ENCODE peak calls at places on chromosomes 1 and 21, in four cellular contexts. A, C, X and H are unnamed samples.

GRCh38 chr1:9289724-9290493 is 2.8 kb upstream of the SPSB1 start:
- DNase-seq in A (peak; percentile 70), C (peak; percentile 91), X (no peak), H (peak; percentile 79)

GRCh38 chr1:58902830-58903229 is 119.0 kb upstream of the JUN start:
- DNase-seq in A (no peak), C (no peak), X (no peak), H (no peak)

GRCh38 chr1:152179566-152179965 is 20.5 kb upstream of the RPTN start:
- DNase-seq in A (no peak), C (no peak), X (no peak), H (no peak)

GRCh38 chr1:211925016-211925415 is 94.5 kb upstream of the LPGAT1 start:
- DNase-seq in A (no peak), C (no peak), X (no peak), H (no peak)

GRCh38 chr1:147611587-147611986 is 58.7 kb downstream of the ACP6 start:
- DNase-seq in A (no peak), C (no peak), X (no peak), H (no peak)

GRCh38 chr1:218816999-218817398 is 356.7 kb upstream of the LYPLAL1 start:
- DNase-seq in A (no peak), C (no peak), X (no peak), H (no peak)

GRCh38 chr1:98130406-98130805 is 209.6 kb upstream of the DPYD start:
- DNase-seq in A (no peak), C (no peak), X (no peak), H (no peak)

GRCh38 chr21:35963920-35964451 is 96.3 kb downstream of the SETD4 start:
- DNase-seq in A (no peak), C (no peak), X (no peak), H (no peak)

GRCh38 chr1:41416552-41417334 is 55.5 kb downstream of the FOXO6 start:
- DNase-seq in A (no peak), C (no peak), X (peak; percentile 43), H (peak; percentile 65)

GRCh38 chr1:97331165-97331564 is 589.7 kb downstream of the DPYD start:
- DNase-seq in A (no peak), C (no peak), X (no peak), H (no peak)

GRCh38 chr1:28926629-28927441 is 12.5 kb downstream of the EPB41 start:
- DNase-seq in A (no peak), C (no peak), X (no peak), H (no peak)

GRCh38 chr1:8047686-8048522 is 21.8 kb upstream of the ERRFI1 start:
- DNase-seq in A (no peak), C (no peak), X (no peak), H (no peak)

GRCh38 chr21:44018813-44019567 is 6.9 kb downstream of the TRAPPC10 start:
- DNase-seq in A (no peak), C (peak; percentile 20), X (no peak), H (no peak)

GRCh38 chr1:207454046-207454964 is at the start of gene CR2:
- DNase-seq in A (no peak), C (no peak), X (peak; percentile 59), H (peak; percentile 19)

GRCh38 chr1:187509091-187509490 is 680.3 kb downstream of the PLA2G4A start:
- DNase-seq in A (no peak), C (no peak), X (no peak), H (no peak)

GRCh38 chr1:32393832-32394140 is 455 bp downstream of the BSDC1 start:
- DNase-seq in A (no peak), C (no peak), X (no peak), H (no peak)

GRCh38 chr1:109902204-109902985 is 8.3 kb upstream of the CSF1 start:
- DNase-seq in A (no peak), C (no peak), X (no peak), H (no peak)

GRCh38 chr1:218705911-218706893 is 361.1 kb downstream of the TGFB2 start:
- DNase-seq in A (no peak), C (no peak), X (no peak), H (no peak)

GRCh38 chr1:67583462-67583950 is 101.5 kb upstream of the GADD45A start:
- DNase-seq in A (no peak), C (no peak), X (no peak), H (no peak)

GRCh38 chr1:29505537-29506220 is 269.4 kb downstream of the PTPRU start:
- DNase-seq in A (no peak), C (peak; percentile 27), X (no peak), H (no peak)

GRCh38 chr21:45556645-45557601 is 14.7 kb upstream of the SLC19A1 start:
- DNase-seq in A (no peak), C (peak; percentile 61), X (no peak), H (peak; percentile 61)

GRCh38 chr1:162159515-162159914 is 90.0 kb downstream of the NOS1AP start:
- DNase-seq in A (no peak), C (no peak), X (no peak), H (no peak)

GRCh38 chr1:205598841-205599666 is 32.8 kb downstream of the ELK4 start:
- DNase-seq in A (peak; percentile 47), C (peak; percentile 42), X (no peak), H (peak; percentile 51)

GRCh38 chr1:66371233-66372005 is 162.5 kb upstream of the SGIP1 start:
- DNase-seq in A (no peak), C (no peak), X (no peak), H (no peak)

GRCh38 chr1:39105841-39106765 is 80.0 kb downstream of the NDUFS5 start:
- DNase-seq in A (no peak), C (peak; percentile 71), X (peak; percentile 76), H (peak; percentile 56)

GRCh38 chr1:27603962-27604578 is at the start of gene AHDC1:
- DNase-seq in A (peak; percentile 73), C (peak; percentile 96), X (peak; percentile 90), H (peak; percentile 94)

GRCh38 chr1:103180660-103181059 is 72.3 kb upstream of the COL11A1 start:
- DNase-seq in A (no peak), C (no peak), X (no peak), H (no peak)

GRCh38 chr1:40438391-40439015 is 11.8 kb upstream of the ZFP69B start:
- DNase-seq in A (no peak), C (no peak), X (no peak), H (no peak)

GRCh38 chr1:233885196-233886028 is 19.1 kb upstream of the SLC35F3 start:
- DNase-seq in A (no peak), C (no peak), X (no peak), H (no peak)

GRCh38 chr1:31627301-31627929 is 9.9 kb downstream of the HCRTR1 start:
- DNase-seq in A (no peak), C (no peak), X (peak; percentile 64), H (peak; percentile 91)

GRCh38 chr1:26696645-26697440 is 1.0 kb downstream of the ARID1A start:
- DNase-seq in A (no peak), C (peak; percentile 75), X (peak; percentile 52), H (peak; percentile 70)

GRCh38 chr1:59699227-59699847 is 115.4 kb upstream of the HOOK1 start:
- DNase-seq in A (no peak), C (no peak), X (no peak), H (no peak)

GRCh38 chr1:3664700-3665375 is 12.5 kb downstream of the TP73 start:
- DNase-seq in A (no peak), C (peak; percentile 37), X (no peak), H (no peak)

GRCh38 chr1:9042272-9042671 is 16.0 kb upstream of the SLC2A7 start:
- DNase-seq in A (no peak), C (no peak), X (no peak), H (no peak)

GRCh38 chr1:15669864-15670263 is 14.3 kb upstream of the PLEKHM2 start:
- DNase-seq in A (no peak), C (no peak), X (no peak), H (no peak)
- H3K4me3 ChIP-seq in A (no peak overlapping the region), C (no peak overlapping the region), X (no peak overlapping the region), H (no peak overlapping the region)

GRCh38 chr1:167630568-167631385 is 745 bp downstream of the RCSD1 start:
- DNase-seq in A (no peak), C (no peak), X (no peak), H (no peak)
- H3K4me1 ChIP-seq in A (peaks cover 38% of the 10 kb centered on the region), C (peaks cover 21% of the 10 kb centered on the region), X (no peaks in the 10 kb centered on the region), H (peaks cover 49% of the 10 kb centered on the region)

GRCh38 chr1:226569879-226570547 is 21.4 kb downstream of the STUM start:
- DNase-seq in A (no peak), C (peak; percentile 59), X (no peak), H (no peak)
- TF ChIP-seq CTCF in A (no peak), C (no peak), X (no peak), H (no peak)

GRCh38 chr1:221944247-221944870 is 202.5 kb upstream of the DUSP10 start:
- DNase-seq in A (no peak), C (no peak), X (no peak), H (no peak)

GRCh38 chr1:221933814-221934213 is 191.9 kb upstream of the DUSP10 start:
- DNase-seq in A (no peak), C (no peak), X (no peak), H (no peak)

GRCh38 chr1:221937155-221937953 is 195.5 kb upstream of the DUSP10 start:
- DNase-seq in A (no peak), C (no peak), X (no peak), H (no peak)

GRCh38 chr1:221940631-221941030 is 198.7 kb upstream of the DUSP10 start:
- DNase-seq in A (no peak), C (no peak), X (no peak), H (no peak)

DNA sequence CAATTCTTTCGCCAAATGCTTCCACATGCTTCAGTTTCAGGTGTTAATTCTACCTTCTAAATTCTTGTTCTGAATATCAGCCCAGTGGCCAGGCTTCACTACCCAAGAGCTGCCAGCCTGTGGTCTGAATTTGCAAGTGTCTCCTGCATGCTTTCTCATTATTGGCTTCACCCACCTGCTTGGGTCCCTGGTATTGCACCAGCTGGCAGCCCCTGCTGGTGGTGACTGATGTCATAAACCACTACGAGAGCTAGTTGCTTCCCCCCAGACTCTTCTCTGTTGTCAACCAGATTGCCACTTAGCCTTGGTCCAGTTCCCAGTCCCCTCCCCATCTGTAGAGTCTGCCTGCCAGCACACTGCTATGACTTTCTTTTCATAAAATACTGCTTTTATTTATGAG is 197.7 kb upstream of the DUSP10 start:
- DNase-seq in A (no peak), C (no peak), X (no peak), H (no peak)
- H3K4me3 ChIP-seq in A (no peak overlapping the region), C (no peak overlapping the region), X (no peak overlapping the region), H (no peak overlapping the region)

GRCh38 chr1:202155478-202156021 is 4.9 kb downstream of the PTPN7 start:
- DNase-seq in A (no peak), C (no peak), X (peak; percentile 49), H (peak; percentile 54)
- H3K4me1 ChIP-seq in A (peaks cover 7% of the 10 kb centered on the region), C (peaks cover 14% of the 10 kb centered on the region), X (no peaks in the 10 kb centered on the region), H (no peaks in the 10 kb centered on the region)

DNA sequence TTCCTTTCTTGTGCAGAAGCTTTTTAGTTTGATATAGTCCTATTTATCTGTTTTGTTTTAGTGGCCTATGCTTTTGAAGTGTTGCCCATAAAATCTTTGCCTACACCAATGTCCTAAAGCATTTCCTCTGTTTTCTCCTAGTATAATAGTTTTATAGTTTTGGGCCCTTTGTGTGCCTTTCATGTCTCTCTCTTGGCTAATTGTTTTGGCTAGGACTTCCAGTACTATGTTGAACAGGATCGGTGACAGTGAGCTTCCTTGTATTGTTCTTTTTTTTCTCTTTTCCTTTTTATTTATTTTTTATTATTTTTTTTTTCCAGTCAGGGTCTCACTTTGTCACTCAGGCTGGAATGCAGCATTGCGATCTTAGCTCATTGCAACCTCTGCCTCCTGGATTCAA is 47.0 kb upstream of the WARS2 start:
- DNase-seq in A (no peak), C (no peak), X (no peak), H (no peak)
- TF ChIP-seq CTCF in A (no peak), C (no peak), X (no peak), H (no peak)